ENCODE peak calls at places on chromosomes 16 and 17, in six cellular contexts. W is CMK, P is AG10803, K is fibroblast of lung, J is lower lobe of right lung, R is NCI-H2227 treated with DMSO at 0.1 percent for 48 hours. H is an unnamed sample.

GRCh38 chr16:82979406-82980111 is 352.8 kb downstream of the CDH13 start:
- DNase-seq in K (peak), R (no peak), W (no peak), J (no peak), P (no peak), H (no peak)

GRCh38 chr16:31145398-31145990 is 4.4 kb downstream of the PRSS36 start:
- DNase-seq in K (no peak), R (no peak), P (no peak), W (no peak), J (no peak), H (no peak)

GRCh38 chr17:9971991-9972390 is 66.9 kb upstream of the RCVRN start:
- DNase-seq in J (peak), P (peak), W (no peak), K (peak), R (no peak), H (peak)

GRCh38 chr17:34499576-34499975 is 79.8 kb upstream of the TMEM132E start:
- DNase-seq in J (no peak), R (no peak), W (no peak), K (peak), P (peak), H (no peak)

GRCh38 chr16:48444574-48444973 is 59.4 kb upstream of the SIAH1 start:
- DNase-seq in R (no peak), P (peak), J (no peak), W (no peak), K (peak), H (no peak)

GRCh38 chr16:47004652-47005051 is 31.2 kb upstream of the DNAJA2 start:
- DNase-seq in J (no peak), W (no peak), P (no peak), K (no peak), R (no peak), H (no peak)

GRCh38 chr17:16491131-16491702 is 776 bp downstream of the LRRC75A start:
- DNase-seq in P (no peak), K (no peak), W (no peak), J (no peak), R (no peak), H (no peak)

GRCh38 chr16:88599825-88600538 is 29.8 kb downstream of the ZC3H18 start:
- DNase-seq in J (peak), W (no peak), K (no peak), R (no peak), P (no peak), H (no peak)

GRCh38 chr16:872436-873242 is 72.1 kb upstream of the GNG13 start:
- DNase-seq in K (no peak), J (peak), W (no peak), R (no peak), P (no peak), H (no peak)

GRCh38 chr16:86244188-86244587 is 266.1 kb upstream of the FOXF1 start:
- DNase-seq in K (no peak), W (no peak), R (no peak), J (no peak), P (no peak), H (peak)

GRCh38 chr16:69833357-69833781 is 71.2 kb downstream of the WWP2 start:
- DNase-seq in P (peak), R (no peak), J (no peak), K (no peak), W (no peak), H (no peak)

GRCh38 chr17:41521574-41522261 is 3.0 kb upstream of the KRT15 start:
- DNase-seq in R (no peak), K (peak), W (no peak), P (peak), J (peak), H (peak)

H was measured in ureter.